ENCODE peak calls at places on chromosomes 11 and 22, in seven cellular contexts. H is heart left ventricle, M is K562, V is adrenal gland, E is IMR-90, N is right lobe of liver, P is body of pancreas. Q is an unnamed sample.

GRCh38 chr11:86916330-86916729 is 38.9 kb downstream of the FZD4 start:
- DNase-seq in H (peak), M (no peak), V (no peak), E (peak), N (no peak), P (no peak), Q (no peak)

GRCh38 chr11:105641433-105641832 is 31.6 kb downstream of the GRIA4 start:
- DNase-seq in H (no peak), M (no peak), V (no peak), E (peak), N (no peak), P (no peak), Q (no peak)

GRCh38 chr11:12382451-12382850 is 5.1 kb downstream of the PARVA start:
- DNase-seq in H (no peak), M (no peak), V (no peak), E (peak), N (no peak), P (no peak), Q (no peak)

GRCh38 chr11:64810891-64811272 is 531 bp upstream of the MEN1 start:
- DNase-seq in H (no peak), M (no peak), V (no peak), E (no peak), N (no peak), P (no peak), Q (no peak)

GRCh38 chr22:17997456-17997855 is 26.9 kb downstream of the MICAL3 start:
- DNase-seq in H (no peak), M (no peak), V (no peak), E (no peak), N (no peak), P (no peak), Q (no peak)

GRCh38 chr11:27228232-27228631 is 134.8 kb downstream of the CCDC34 start:
- DNase-seq in H (no peak), M (no peak), V (no peak), E (no peak), N (no peak), P (no peak), Q (no peak)

GRCh38 chr11:77559686-77560425 is 29.9 kb upstream of the AQP11 start:
- DNase-seq in H (no peak), M (no peak), V (peak), E (peak), N (no peak), P (no peak), Q (no peak)

GRCh38 chr11:68840661-68841653 is 759 bp downstream of the CPT1A start:
- DNase-seq in H (peak), M (peak), V (peak), E (peak), N (peak), P (peak), Q (no peak)

GRCh38 chr11:116328851-116329250 is 443.9 kb downstream of the BUD13 start:
- DNase-seq in H (peak), M (no peak), V (no peak), E (no peak), N (no peak), P (no peak), Q (no peak)

GRCh38 chr22:39021552-39022250 is 774 bp downstream of the APOBEC3D start:
- DNase-seq in H (no peak), M (no peak), V (no peak), E (no peak), N (no peak), P (no peak), Q (no peak)

GRCh38 chr22:39017596-39018365 is 3.1 kb upstream of the APOBEC3D start:
- DNase-seq in H (no peak), M (no peak), V (no peak), E (no peak), N (no peak), P (no peak), Q (no peak)

GRCh38 chr22:39012525-39013516 is 1.2 kb upstream of the APOBEC3C start:
- DNase-seq in H (no peak), M (peak), V (no peak), E (no peak), N (no peak), P (no peak), Q (no peak)

GRCh38 chr22:39013923-39014722 is at the start of gene APOBEC3C:
- DNase-seq in H (peak), M (peak), V (peak), E (peak), N (peak), P (peak), Q (peak)

GRCh38 chr22:39016592-39016991 is 2.5 kb downstream of the APOBEC3C start:
- DNase-seq in H (no peak), M (no peak), V (no peak), E (no peak), N (no peak), P (no peak), Q (no peak)
- TF ChIP-seq POLR2A in H (no peak), M (no peak), V (no peak), E (no peak), N (no peak), P (no peak), Q (no peak)

GRCh38 chr22:38720350-38720749 is 14.6 kb downstream of the GTPBP1 start:
- DNase-seq in H (no peak), M (no peak), V (no peak), E (no peak), N (no peak), P (no peak), Q (no peak)

GRCh38 chr22:38716827-38717226 is 11.1 kb downstream of the GTPBP1 start:
- DNase-seq in H (no peak), M (no peak), V (no peak), E (no peak), N (no peak), P (no peak), Q (peak)

GRCh38 chr22:38719196-38719595 is 13.5 kb downstream of the GTPBP1 start:
- DNase-seq in H (no peak), M (no peak), V (no peak), E (no peak), N (no peak), P (no peak), Q (peak)

GRCh38 chr22:38717244-38717643 is 11.5 kb downstream of the GTPBP1 start:
- DNase-seq in H (no peak), M (no peak), V (no peak), E (no peak), N (no peak), P (no peak), Q (no peak)

GRCh38 chr22:38718414-38718813 is 12.7 kb downstream of the GTPBP1 start:
- DNase-seq in H (no peak), M (no peak), V (peak), E (peak), N (no peak), P (peak), Q (no peak)
- H3K4me3 ChIP-seq in H (no peak), M (no peak), V (no peak), E (no peak), N (no peak), P (no peak), Q (no peak)

DNA sequence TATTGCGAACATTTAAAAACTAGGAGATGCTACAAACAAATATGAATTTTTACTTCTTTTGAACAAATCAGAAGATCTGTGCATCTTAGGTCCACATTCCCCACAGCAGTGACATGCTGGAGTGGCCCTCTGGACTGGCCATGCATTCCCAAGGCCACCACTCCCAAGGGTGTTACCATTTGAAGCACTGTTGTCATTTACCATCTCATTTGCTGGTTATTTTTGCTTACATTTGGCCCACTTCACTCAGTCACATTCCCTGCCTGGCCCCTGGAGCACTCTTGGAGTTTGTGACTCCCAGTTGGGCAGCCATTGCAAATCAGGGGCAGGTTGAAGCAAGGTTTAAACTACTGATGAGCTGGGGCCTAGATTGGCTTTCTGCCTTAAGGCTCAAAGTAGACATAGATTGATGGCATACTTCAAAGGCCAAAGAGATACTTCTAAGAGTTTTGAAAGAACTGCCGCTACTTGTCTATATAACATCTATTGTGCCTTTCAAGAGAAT is 8.5 kb upstream of the ZNRF3 start:
- DNase-seq in H (no peak), M (no peak), V (no peak), E (no peak), N (no peak), P (no peak), Q (no peak)
- TF ChIP-seq POLR2A in H (no peak), M (no peak), V (no peak), E (no peak), N (no peak), P (no peak), Q (no peak)

DNA sequence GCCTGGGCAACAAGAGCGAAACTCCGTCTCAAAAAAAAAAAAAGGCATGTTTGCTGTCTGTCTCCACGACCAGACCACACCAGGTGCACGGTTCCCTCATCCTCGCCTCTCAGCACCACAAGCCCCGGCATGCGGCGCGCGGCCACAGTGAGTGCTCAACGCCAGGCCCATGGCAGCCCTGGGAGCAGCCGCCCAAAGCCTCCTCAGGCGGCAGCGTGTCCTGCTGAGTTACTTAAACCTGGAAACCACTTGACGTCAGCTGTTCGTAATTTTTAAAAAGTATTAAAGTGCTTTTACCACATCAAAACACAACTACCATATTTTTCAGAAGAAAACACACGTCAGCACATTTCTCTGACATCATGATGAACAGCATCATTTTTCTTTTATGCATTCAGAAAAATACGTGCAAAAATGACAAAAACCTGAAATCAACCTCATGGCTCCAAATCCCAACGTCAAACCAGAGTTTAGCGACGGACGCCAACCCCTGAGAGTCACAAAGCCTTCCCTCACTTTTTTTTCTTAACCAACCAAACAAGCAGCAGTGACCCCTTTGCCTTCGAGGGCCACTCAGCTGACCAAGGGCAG is 2.1 kb downstream of the DEAF1 start:
- DNase-seq in H (no peak), M (no peak), V (no peak), E (no peak), N (no peak), P (no peak), Q (no peak)
- H3K4me3 ChIP-seq in H (no peak), M (peak), V (no peak), E (peak), N (no peak), P (no peak), Q (peak)

GRCh38 chr22:49207008-49207775 is 620.5 kb downstream of the BRD1 start:
- DNase-seq in H (no peak), M (no peak), V (peak), E (no peak), N (peak), P (no peak), Q (peak)

GRCh38 chr22:49206281-49206680 is 621.4 kb downstream of the BRD1 start:
- DNase-seq in H (no peak), M (no peak), V (peak), E (no peak), N (peak), P (no peak), Q (peak)

GRCh38 chr22:49204599-49205214 is 623.0 kb downstream of the BRD1 start:
- DNase-seq in H (no peak), M (no peak), V (peak), E (no peak), N (peak), P (no peak), Q (peak)

GRCh38 chr22:49203863-49204598 is 623.6 kb downstream of the BRD1 start:
- DNase-seq in H (no peak), M (no peak), V (peak), E (no peak), N (peak), P (no peak), Q (peak)

GRCh38 chr22:49205401-49205800 is 622.3 kb downstream of the BRD1 start:
- DNase-seq in H (peak), M (no peak), V (peak), E (no peak), N (peak), P (no peak), Q (peak)
- TF ChIP-seq POLR2A in H (no peak), M (no peak), V (no peak), E (no peak), N (no peak), P (no peak), Q (no peak)

GRCh38 chr11:57481915-57482781 is 21.8 kb downstream of the RTN4RL2 start:
- DNase-seq in H (no peak), M (no peak), V (no peak), E (no peak), N (no peak), P (no peak), Q (no peak)

GRCh38 chr11:57484141-57484710 is 23.9 kb downstream of the RTN4RL2 start:
- DNase-seq in H (no peak), M (no peak), V (no peak), E (no peak), N (no peak), P (no peak), Q (no peak)

GRCh38 chr11:57485217-57486007 is 25.1 kb downstream of the RTN4RL2 start:
- DNase-seq in H (no peak), M (no peak), V (no peak), E (peak), N (no peak), P (peak), Q (no peak)

GRCh38 chr11:57482782-57483569 is 22.6 kb downstream of the RTN4RL2 start:
- DNase-seq in H (no peak), M (no peak), V (peak), E (peak), N (no peak), P (no peak), Q (no peak)

DNA sequence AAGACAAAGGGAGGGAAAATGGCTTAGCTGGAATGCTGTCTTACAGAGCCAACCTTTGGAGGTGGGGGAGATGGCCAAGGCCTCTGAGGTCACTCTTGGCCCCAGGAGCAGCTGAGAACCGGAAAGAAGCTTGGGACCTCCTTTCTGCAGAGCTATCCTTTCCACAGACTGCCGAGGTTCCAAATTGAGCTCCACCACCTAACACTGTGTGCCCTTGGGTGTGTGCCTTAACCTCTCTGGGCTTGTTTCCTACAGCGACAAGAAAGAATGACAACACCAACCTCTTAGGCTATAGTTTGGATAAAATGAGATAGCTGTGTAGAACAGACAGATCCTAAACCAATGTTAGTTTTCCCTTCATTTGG is 23.2 kb downstream of the RTN4RL2 start:
- DNase-seq in H (no peak), M (no peak), V (no peak), E (no peak), N (no peak), P (no peak), Q (no peak)
- H3K4me3 ChIP-seq in H (no peak), M (no peak), V (no peak), E (no peak), N (no peak), P (no peak), Q (no peak)